ENCODE peak calls at places on chromosomes 5 and 9, in eight cellular contexts. Z is HCT116, C is aorta, T is suprapubic skin, X is neuronal stem cell, M is foreskin fibroblast, F is tibial nerve, B is tibial artery. W is an unnamed sample.

GRCh38 chr9:127181315-127181580 is 58.8 kb upstream of the ANGPTL2 start:
- DNase-seq in M (no peak), Z (no peak), X (no peak), T (peak), F (no peak), C (peak), B (peak), W (no peak)

GRCh38 chr5:73120222-73121108 is at the start of gene TMEM171:
- DNase-seq in X (peak), C (no peak), M (peak), F (no peak), B (no peak), Z (peak), T (no peak), W (peak)

GRCh38 chr9:128933731-128934130 is 12.9 kb downstream of the PHYHD1 start:
- DNase-seq in X (no peak), M (no peak), B (peak), Z (no peak), C (peak), T (peak), F (no peak), W (no peak)

GRCh38 chr9:87179556-87180340 is 232.4 kb upstream of the GAS1 start:
- DNase-seq in C (no peak), M (no peak), X (no peak), Z (no peak), B (no peak), F (no peak), T (no peak), W (no peak)

GRCh38 chr5:178211095-178212048 is 7.0 kb downstream of the HNRNPAB start:
- DNase-seq in F (no peak), Z (no peak), M (no peak), C (peak), T (no peak), X (no peak), B (no peak), W (no peak)

GRCh38 chr5:160621503-160621902 is 199.8 kb downstream of the PTTG1 start:
- DNase-seq in T (no peak), M (no peak), C (no peak), B (no peak), X (no peak), Z (no peak), F (no peak), W (no peak)

GRCh38 chr5:96942078-96942477 is 6.2 kb downstream of the LNPEP start:
- DNase-seq in M (no peak), B (no peak), Z (no peak), T (no peak), X (no peak), C (no peak), F (no peak), W (no peak)

GRCh38 chr5:119255571-119256356 is 100.1 kb upstream of the TNFAIP8 start:
- DNase-seq in Z (peak), C (no peak), T (no peak), M (no peak), B (no peak), X (no peak), F (no peak), W (no peak)

GRCh38 chr5:80249876-80250275 is 6.0 kb downstream of the SERINC5 start:
- DNase-seq in T (no peak), X (no peak), B (no peak), M (no peak), F (no peak), C (no peak), Z (no peak), W (no peak)

GRCh38 chr5:87411586-87412416 is 929 bp downstream of the CCNH start:
- DNase-seq in F (no peak), X (peak), C (no peak), M (no peak), T (peak), Z (peak), B (peak), W (peak)

GRCh38 chr5:97735209-97735608 is 552.2 kb upstream of the RIOK2 start:
- DNase-seq in F (no peak), X (no peak), B (no peak), Z (no peak), C (no peak), M (peak), T (no peak), W (peak)

GRCh38 chr5:17951392-17952169 is 317.3 kb downstream of the TAF11L14 start:
- DNase-seq in M (no peak), T (no peak), B (no peak), Z (no peak), C (no peak), F (no peak), X (peak), W (no peak)

GRCh38 chr5:88679638-88680037 is 203.3 kb downstream of the MEF2C start:
- DNase-seq in X (no peak), Z (no peak), M (no peak), T (no peak), C (no peak), F (no peak), B (no peak), W (peak)

GRCh38 chr5:115575167-115576070 is 26.9 kb downstream of the TICAM2 start:
- DNase-seq in T (no peak), F (no peak), B (no peak), X (no peak), Z (no peak), M (peak), C (no peak), W (no peak)

GRCh38 chr9:70392189-70392588 is 22.3 kb downstream of the KLF9 start:
- DNase-seq in B (no peak), C (no peak), Z (no peak), M (no peak), T (no peak), F (no peak), X (no peak), W (no peak)

GRCh38 chr5:148932355-148932935 is 106.0 kb downstream of the ADRB2 start:
- DNase-seq in Z (no peak), M (no peak), T (no peak), X (no peak), F (no peak), C (no peak), B (no peak), W (no peak)

GRCh38 chr5:8953911-8954310 is 592.0 kb downstream of the SEMA5A start:
- DNase-seq in Z (no peak), M (no peak), X (no peak), F (no peak), T (no peak), B (no peak), C (no peak), W (no peak)

GRCh38 chr9:91066042-91066415 is 264.4 kb downstream of the SYK start:
- DNase-seq in M (no peak), F (no peak), C (no peak), T (no peak), B (no peak), X (no peak), Z (no peak), W (no peak)

GRCh38 chr5:91691592-91691991 is 308.5 kb upstream of the ARRDC3 start:
- DNase-seq in T (no peak), B (no peak), Z (no peak), F (no peak), C (no peak), M (no peak), X (no peak), W (no peak)

GRCh38 chr9:137670391-137671195 is 51.8 kb downstream of the EHMT1 start:
- DNase-seq in X (peak), M (no peak), T (no peak), B (no peak), C (peak), F (no peak), Z (no peak), W (no peak)

GRCh38 chr5:138874241-138874640 is 894 bp downstream of the LRRTM2 start:
- DNase-seq in F (no peak), B (no peak), X (no peak), C (no peak), Z (no peak), T (no peak), M (no peak), W (peak)

GRCh38 chr9:90326219-90326618 is 316.4 kb downstream of the DIRAS2 start:
- DNase-seq in B (no peak), X (no peak), C (no peak), F (no peak), T (no peak), Z (no peak), M (no peak), W (no peak)

GRCh38 chr9:114931407-114931806 is 1.0 kb upstream of the TNFSF8 start:
- DNase-seq in C (no peak), T (no peak), M (no peak), X (no peak), B (no peak), Z (no peak), F (no peak), W (no peak)

GRCh38 chr5:12277504-12278192 is 373.4 kb upstream of the CTNND2 start:
- DNase-seq in Z (no peak), C (no peak), B (no peak), M (no peak), X (no peak), F (no peak), T (no peak), W (no peak)

GRCh38 chr9:74499111-74499601 is 2.0 kb downstream of the RORB start:
- DNase-seq in F (no peak), B (no peak), T (no peak), M (no peak), C (peak), X (peak), Z (no peak), W (no peak)

GRCh38 chr5:88405783-88406182 is 137.1 kb upstream of the TMEM161B start:
- DNase-seq in Z (no peak), B (no peak), F (no peak), T (no peak), C (no peak), X (no peak), M (no peak), W (no peak)

GRCh38 chr9:106869458-106869857 is 6.5 kb downstream of the ZNF462 start:
- DNase-seq in M (no peak), F (no peak), X (no peak), T (no peak), B (no peak), Z (no peak), C (no peak), W (peak)

DNA sequence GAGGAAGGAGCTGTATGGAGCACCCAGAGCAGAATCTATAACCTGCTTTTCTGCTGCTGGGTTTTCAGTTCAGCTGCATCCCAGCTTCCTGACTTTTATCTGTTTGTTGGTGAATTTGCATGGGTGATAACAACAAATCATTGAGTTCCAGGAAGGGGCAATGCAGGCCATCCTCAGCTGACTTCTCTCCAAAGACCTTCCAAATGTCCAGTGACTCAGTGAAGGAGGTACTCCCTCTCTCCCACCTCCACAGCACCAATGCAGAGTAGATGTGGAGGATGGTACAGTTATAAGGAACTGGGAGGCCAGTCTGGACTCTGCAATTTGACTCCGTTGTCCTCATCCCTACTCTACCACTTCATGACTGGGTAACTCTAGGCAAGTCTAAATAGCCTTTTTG is 1.7 kb upstream of the TXN start:
- DNase-seq in C (no peak), F (no peak), X (no peak), T (no peak), Z (no peak), M (no peak), B (no peak), W (no peak)
- H3K4me3 ChIP-seq in C (no peak), F (no peak), X (no peak), T (no peak), Z (peak), M (peak), B (no peak), W (no peak)

DNA sequence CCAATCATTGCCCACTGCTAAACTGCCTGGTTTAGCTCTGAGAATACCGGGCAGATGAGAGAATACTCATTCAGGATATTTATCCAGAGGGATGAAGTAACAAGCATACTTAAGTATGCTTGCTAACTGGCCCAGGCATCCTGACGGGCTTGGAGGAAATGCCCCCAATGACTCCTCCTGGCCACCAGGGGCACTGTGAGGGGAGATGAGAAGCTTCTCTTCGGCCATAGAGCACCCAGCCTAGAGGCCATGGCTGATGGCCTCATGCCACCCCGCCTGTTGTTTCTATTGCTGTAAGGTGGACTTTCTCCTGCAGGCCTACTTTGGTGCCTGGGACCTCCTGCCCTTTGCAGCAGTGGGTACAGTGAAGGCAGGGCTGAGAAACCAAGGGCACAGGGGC is 134.5 kb upstream of the FSTL4 start:
- DNase-seq in C (no peak), T (no peak), F (no peak), Z (peak), M (no peak), B (no peak), X (no peak), W (peak)
- H3K4me3 ChIP-seq in C (no peak), T (no peak), F (no peak), Z (no peak), M (no peak), B (no peak), X (no peak), W (no peak)

GRCh38 chr5:93436083-93436482 is 144.9 kb downstream of the NR2F1-AS1 start:
- DNase-seq in F (no peak), M (no peak), B (no peak), X (no peak), T (no peak), Z (no peak), C (no peak), W (no peak)
- H3K4me3 ChIP-seq in F (no peak), M (no peak), B (no peak), X (no peak), T (no peak), Z (no peak), C (no peak), W (no peak)

GRCh38 chr9:134669556-134669955 is 28.0 kb downstream of the COL5A1 start:
- DNase-seq in F (no peak), M (no peak), X (no peak), C (no peak), B (peak), T (no peak), Z (no peak), W (no peak)

GRCh38 chr9:134671341-134672113 is 29.9 kb downstream of the COL5A1 start:
- DNase-seq in C (no peak), F (no peak), B (peak), M (no peak), T (no peak), X (no peak), Z (no peak), W (no peak)

GRCh38 chr9:134666801-134667200 is 25.2 kb downstream of the COL5A1 start:
- DNase-seq in C (no peak), F (no peak), B (no peak), Z (no peak), X (no peak), T (no peak), M (no peak), W (peak)

GRCh38 chr9:134670042-134670525 is 28.5 kb downstream of the COL5A1 start:
- DNase-seq in F (no peak), X (no peak), C (no peak), T (no peak), M (peak), B (peak), Z (no peak), W (no peak)

GRCh38 chr9:134670851-134671281 is 29.3 kb downstream of the COL5A1 start:
- DNase-seq in T (no peak), F (no peak), B (peak), X (no peak), C (peak), Z (no peak), M (no peak), W (no peak)
- H3K4me3 ChIP-seq in T (no peak), F (no peak), B (no peak), X (no peak), C (no peak), Z (no peak), M (no peak), W (no peak)

DNA sequence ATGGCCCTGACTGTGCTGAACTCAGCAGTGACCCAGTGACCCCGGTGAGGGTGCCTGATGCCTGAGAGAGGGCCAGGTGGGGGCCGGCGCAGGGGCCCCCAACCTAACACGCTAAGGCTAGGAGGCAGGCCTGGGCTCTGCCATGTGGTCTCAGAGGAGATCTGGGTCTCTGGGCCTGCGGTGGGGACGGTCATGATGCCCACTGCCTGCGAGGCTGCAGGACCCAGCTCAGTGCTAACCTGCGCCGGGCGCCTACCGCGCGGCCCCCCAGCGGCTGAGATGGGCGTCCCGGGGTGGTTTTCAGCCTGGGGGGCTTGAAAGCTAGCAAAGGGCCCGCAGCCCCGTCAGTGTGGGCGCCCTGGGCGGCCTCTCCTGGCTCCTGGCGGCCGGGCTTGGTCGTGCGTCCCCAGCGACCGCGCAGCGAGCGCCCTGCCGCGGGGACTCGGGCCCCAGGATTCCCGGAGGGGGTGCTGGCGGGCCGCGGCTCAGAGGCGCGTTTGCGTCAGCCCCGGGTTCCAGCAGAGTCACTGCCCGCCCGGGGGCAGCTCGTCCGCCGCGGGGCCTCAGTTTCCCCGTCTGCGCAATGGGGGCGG is 2.5 kb downstream of the EGFL7 start:
- DNase-seq in M (no peak), B (no peak), Z (no peak), F (no peak), X (peak), C (no peak), T (no peak), W (no peak)
- H3K4me3 ChIP-seq in M (peak), B (peak), Z (peak), F (peak), X (peak), C (peak), T (peak), W (peak)

W was measured in MG63.